ENCODE peak calls at places on chromosomes 16 and 17, in six cellular contexts. N is T1000, M is A549, D is skeletal muscle cell, V is smooth muscle cell of the brain vasculature, H is AG10803. W is an unnamed sample.

GRCh38 chr16:5761592-5761991 is 664.0 kb upstream of the EEF2KMT start:
- DNase-seq in N (no peak), M (no peak), D (no peak), V (no peak), H (no peak), W (no peak)

GRCh38 chr17:79262624-79263023 is 188.0 kb downstream of the ENGASE start:
- DNase-seq in N (no peak), M (no peak), D (no peak), V (no peak), H (no peak), W (no peak)

GRCh38 chr17:55285340-55286301 is 20.9 kb downstream of the HLF start:
- DNase-seq in N (no peak), M (no peak), D (peak; percentile 78), V (no peak), H (peak; percentile 56), W (no peak)

GRCh38 chr17:81378941-81379511 is 16.2 kb upstream of the BAHCC1 start:
- DNase-seq in N (no peak), M (no peak), D (no peak), V (no peak), H (no peak), W (no peak)

GRCh38 chr17:48510761-48511604 is 19.8 kb downstream of the HOXB1 start:
- DNase-seq in N (no peak), M (no peak), D (peak; percentile 79), V (no peak), H (peak; percentile 95), W (no peak)

GRCh38 chr17:77735341-77736206 is 222.9 kb upstream of the TNRC6C start:
- DNase-seq in N (no peak), M (no peak), D (no peak), V (no peak), H (no peak), W (no peak)

GRCh38 chr17:62827722-62828498 is 19.8 kb upstream of the MARCHF10 start:
- DNase-seq in N (no peak), M (no peak), D (no peak), V (no peak), H (peak; percentile 46), W (no peak)

GRCh38 chr16:46974352-46974751 is 878 bp upstream of the DNAJA2 start:
- DNase-seq in N (no peak), M (peak; percentile 26), D (no peak), V (no peak), H (peak; percentile 11), W (no peak)

GRCh38 chr16:84925092-84925772 is 86.1 kb downstream of the ZDHHC7 start:
- DNase-seq in N (no peak), M (peak; percentile 60), D (no peak), V (no peak), H (peak; percentile 15), W (no peak)

GRCh38 chr17:81386646-81387234 is 8.5 kb upstream of the BAHCC1 start:
- DNase-seq in N (no peak), M (no peak), D (no peak), V (no peak), H (peak; percentile 20), W (no peak)

GRCh38 chr16:86747761-86748160 is 169.4 kb downstream of the FOXL1 start:
- DNase-seq in N (no peak), M (no peak), D (no peak), V (no peak), H (no peak), W (no peak)

GRCh38 chr16:73365010-73365409 is 317.1 kb upstream of the ZFHX3 start:
- DNase-seq in N (no peak), M (no peak), D (peak; percentile 1), V (no peak), H (no peak), W (no peak)

GRCh38 chr17:19284005-19284959 is 47.1 kb downstream of the EPN2 start:
- DNase-seq in N (no peak), M (no peak), D (no peak), V (no peak), H (no peak), W (no peak)

GRCh38 chr17:44556114-44556853 is 1.0 kb upstream of the FZD2 start:
- DNase-seq in N (no peak), M (peak; percentile 84), D (no peak), V (no peak), H (peak; percentile 67), W (no peak)

GRCh38 chr17:81553616-81554181 is 1.5 kb upstream of the FAAP100 start:
- DNase-seq in N (peak; percentile 85), M (peak; percentile 85), D (peak; percentile 89), V (no peak), H (peak; percentile 95), W (peak; percentile 73)

GRCh38 chr16:11248133-11248532 is 7.9 kb downstream of the SOCS1 start:
- DNase-seq in N (no peak), M (no peak), D (no peak), V (no peak), H (no peak), W (no peak)

GRCh38 chr17:77266891-77267341 is 126.1 kb downstream of the SEC14L1 start:
- DNase-seq in N (no peak), M (no peak), D (no peak), V (no peak), H (no peak), W (no peak)

GRCh38 chr17:79803421-79803996 is 6.6 kb upstream of the CBX8 start:
- DNase-seq in N (no peak), M (no peak), D (no peak), V (no peak), H (no peak), W (no peak)

GRCh38 chr17:30323895-30324319 is 9.9 kb downstream of the TMIGD1 start:
- DNase-seq in N (no peak), M (no peak), D (peak; percentile 50), V (no peak), H (peak; percentile 50), W (no peak)

GRCh38 chr17:79001190-79002020 is 8.2 kb downstream of the CANT1 start:
- DNase-seq in N (no peak), M (no peak), D (no peak), V (no peak), H (no peak), W (no peak)

GRCh38 chr17:45656527-45657181 is 127.5 kb upstream of the CRHR1 start:
- DNase-seq in N (no peak), M (no peak), D (no peak), V (no peak), H (no peak), W (no peak)

GRCh38 chr17:2872282-2872681 is 76.0 kb downstream of the RAP1GAP2 start:
- DNase-seq in N (no peak), M (no peak), D (no peak), V (no peak), H (no peak), W (no peak)

GRCh38 chr17:39027037-39027436 is 59.8 kb upstream of the FBXO47 start:
- DNase-seq in N (no peak), M (peak; percentile 40), D (no peak), V (no peak), H (peak; percentile 19), W (no peak)

GRCh38 chr17:72189781-72190593 is 69.2 kb downstream of the SOX9 start:
- DNase-seq in N (no peak), M (no peak), D (no peak), V (no peak), H (no peak), W (no peak)

GRCh38 chr17:82003411-82004381 is 19.0 kb downstream of the CENPX start:
- DNase-seq in N (peak; percentile 97), M (peak; percentile 95), D (peak; percentile 83), V (peak; percentile 67), H (peak; percentile 93), W (peak; percentile 89)

GRCh38 chr17:48555183-48555615 is 10.3 kb upstream of the HOXB2 start:
- DNase-seq in N (peak; percentile 23), M (peak; percentile 82), D (peak; percentile 74), V (no peak), H (peak; percentile 95), W (no peak)

GRCh38 chr17:42179911-42180410 is 981 bp downstream of the KCNH4 start:
- DNase-seq in N (no peak), M (no peak), D (no peak), V (no peak), H (peak; percentile 21), W (no peak)

GRCh38 chr16:74874123-74874522 is 99.5 kb upstream of the FA2H start:
- DNase-seq in N (no peak), M (no peak), D (no peak), V (no peak), H (no peak), W (no peak)

GRCh38 chr16:73506568-73507056 is 458.7 kb upstream of the ZFHX3 start:
- DNase-seq in N (no peak), M (no peak), D (no peak), V (no peak), H (no peak), W (no peak)

GRCh38 chr16:74035816-74036215 is 260.8 kb upstream of the PSMD7 start:
- DNase-seq in N (no peak), M (peak; percentile 17), D (no peak), V (no peak), H (peak; percentile 2), W (no peak)

GRCh38 chr17:35175638-35176415 is 18.4 kb downstream of the SLC35G3 start:
- DNase-seq in N (no peak), M (no peak), D (no peak), V (no peak), H (no peak), W (no peak)

GRCh38 chr17:8159459-8160223 is 3.1 kb downstream of the VAMP2 start:
- DNase-seq in N (no peak), M (no peak), D (no peak), V (no peak), H (no peak), W (no peak)

GRCh38 chr16:57245472-57246113 is 534 bp downstream of the ARL2BP start:
- DNase-seq in N (no peak), M (peak; percentile 49), D (no peak), V (no peak), H (peak; percentile 12), W (no peak)

GRCh38 chr16:80627108-80627507 is 86.3 kb downstream of the DYNLRB2 start:
- DNase-seq in N (no peak), M (no peak), D (no peak), V (no peak), H (no peak), W (no peak)

GRCh38 chr16:11582157-11582814 is 4.4 kb downstream of the LITAF start:
- DNase-seq in N (no peak), M (no peak), D (no peak), V (no peak), H (no peak), W (no peak)